ENCODE peak calls at places on chromosomes 5 and 9, in eight cellular contexts. One of them, this sample, is unnamed.

GRCh38 chr5:154466671-154467070 is 11.4 kb downstream of the HAND1 start:
- DNase-seq in mesothelial cell of epicardium: no peak
- DNase-seq in activated CD8-positive, alpha-beta T cell treated with anti-CD3 and anti-CD28 coated beads for 36 hours: no peak
- DNase-seq in type B pancreatic cell: no peak
- DNase-seq in cardiac muscle cell: no peak
- DNase-seq in endodermal cell: no peak
- DNase-seq in K562: no peak
- DNase-seq in WTC11: no peak
- DNase-seq in this sample: no peak

GRCh38 chr5:66796306-66797292 is 200.4 kb downstream of the MAST4 start:
- DNase-seq in mesothelial cell of epicardium: no peak
- DNase-seq in activated CD8-positive, alpha-beta T cell treated with anti-CD3 and anti-CD28 coated beads for 36 hours: no peak
- DNase-seq in type B pancreatic cell: no peak
- DNase-seq in cardiac muscle cell: peak; percentile 27
- DNase-seq in endodermal cell: no peak
- DNase-seq in K562: no peak
- DNase-seq in WTC11: no peak
- DNase-seq in this sample: no peak

GRCh38 chr9:127954831-127955293 is 17.2 kb upstream of the DPM2 start:
- DNase-seq in mesothelial cell of epicardium: no peak
- DNase-seq in activated CD8-positive, alpha-beta T cell treated with anti-CD3 and anti-CD28 coated beads for 36 hours: no peak
- DNase-seq in type B pancreatic cell: no peak
- DNase-seq in cardiac muscle cell: no peak
- DNase-seq in endodermal cell: no peak
- DNase-seq in K562: no peak
- DNase-seq in WTC11: no peak
- DNase-seq in this sample: no peak

GRCh38 chr9:71918419-71918818 is 7.0 kb downstream of the C9orf85 start:
- DNase-seq in mesothelial cell of epicardium: no peak
- DNase-seq in activated CD8-positive, alpha-beta T cell treated with anti-CD3 and anti-CD28 coated beads for 36 hours: no peak
- DNase-seq in type B pancreatic cell: no peak
- DNase-seq in cardiac muscle cell: no peak
- DNase-seq in endodermal cell: no peak
- DNase-seq in K562: no peak
- DNase-seq in WTC11: no peak
- DNase-seq in this sample: no peak

GRCh38 chr5:61029456-61030162 is 84.6 kb downstream of the NDUFAF2 start:
- DNase-seq in mesothelial cell of epicardium: no peak
- DNase-seq in activated CD8-positive, alpha-beta T cell treated with anti-CD3 and anti-CD28 coated beads for 36 hours: no peak
- DNase-seq in type B pancreatic cell: no peak
- DNase-seq in cardiac muscle cell: no peak
- DNase-seq in endodermal cell: no peak
- DNase-seq in K562: no peak
- DNase-seq in WTC11: no peak
- DNase-seq in this sample: no peak

GRCh38 chr5:131635755-131636479 is 888 bp upstream of the RAPGEF6 start:
- DNase-seq in mesothelial cell of epicardium: peak; percentile 67
- DNase-seq in activated CD8-positive, alpha-beta T cell treated with anti-CD3 and anti-CD28 coated beads for 36 hours: peak; percentile 17
- DNase-seq in type B pancreatic cell: no peak
- DNase-seq in cardiac muscle cell: peak; percentile 29
- DNase-seq in endodermal cell: no peak
- DNase-seq in K562: no peak
- DNase-seq in WTC11: peak; percentile 25
- DNase-seq in this sample: no peak

GRCh38 chr5:43075319-43076293 is 35.5 kb upstream of the ANXA2R start:
- DNase-seq in mesothelial cell of epicardium: no peak
- DNase-seq in activated CD8-positive, alpha-beta T cell treated with anti-CD3 and anti-CD28 coated beads for 36 hours: no peak
- DNase-seq in type B pancreatic cell: no peak
- DNase-seq in cardiac muscle cell: peak; percentile 67
- DNase-seq in endodermal cell: no peak
- DNase-seq in K562: peak; percentile 58
- DNase-seq in WTC11: no peak
- DNase-seq in this sample: no peak

GRCh38 chr9:70421272-70422180 is 7.1 kb upstream of the KLF9 start:
- DNase-seq in mesothelial cell of epicardium: no peak
- DNase-seq in activated CD8-positive, alpha-beta T cell treated with anti-CD3 and anti-CD28 coated beads for 36 hours: peak; percentile 58
- DNase-seq in type B pancreatic cell: no peak
- DNase-seq in cardiac muscle cell: peak; percentile 79
- DNase-seq in endodermal cell: no peak
- DNase-seq in K562: no peak
- DNase-seq in WTC11: no peak
- DNase-seq in this sample: no peak

GRCh38 chr9:87615547-87616148 is 110.3 kb upstream of the CTSL start:
- DNase-seq in mesothelial cell of epicardium: no peak
- DNase-seq in activated CD8-positive, alpha-beta T cell treated with anti-CD3 and anti-CD28 coated beads for 36 hours: no peak
- DNase-seq in type B pancreatic cell: no peak
- DNase-seq in cardiac muscle cell: no peak
- DNase-seq in endodermal cell: no peak
- DNase-seq in K562: no peak
- DNase-seq in WTC11: no peak
- DNase-seq in this sample: peak; percentile 50

GRCh38 chr9:76887003-76887821 is 18.7 kb downstream of the PRUNE2 start:
- DNase-seq in mesothelial cell of epicardium: no peak
- DNase-seq in activated CD8-positive, alpha-beta T cell treated with anti-CD3 and anti-CD28 coated beads for 36 hours: no peak
- DNase-seq in type B pancreatic cell: no peak
- DNase-seq in cardiac muscle cell: no peak
- DNase-seq in endodermal cell: no peak
- DNase-seq in K562: no peak
- DNase-seq in WTC11: no peak
- DNase-seq in this sample: no peak

GRCh38 chr9:97992219-97992618 is 9.1 kb downstream of the ANP32B start:
- DNase-seq in mesothelial cell of epicardium: no peak
- DNase-seq in activated CD8-positive, alpha-beta T cell treated with anti-CD3 and anti-CD28 coated beads for 36 hours: no peak
- DNase-seq in type B pancreatic cell: no peak
- DNase-seq in cardiac muscle cell: no peak
- DNase-seq in endodermal cell: no peak
- DNase-seq in K562: no peak
- DNase-seq in WTC11: no peak
- DNase-seq in this sample: no peak

GRCh38 chr9:113913426-113914195 is 37.5 kb downstream of the ZNF618 start:
- DNase-seq in mesothelial cell of epicardium: no peak
- DNase-seq in activated CD8-positive, alpha-beta T cell treated with anti-CD3 and anti-CD28 coated beads for 36 hours: no peak
- DNase-seq in type B pancreatic cell: no peak
- DNase-seq in cardiac muscle cell: peak; percentile 48
- DNase-seq in endodermal cell: no peak
- DNase-seq in K562: no peak
- DNase-seq in WTC11: no peak
- DNase-seq in this sample: peak; percentile 59

GRCh38 chr5:111584651-111585050 is 72.3 kb upstream of the STARD4 start:
- DNase-seq in mesothelial cell of epicardium: no peak
- DNase-seq in activated CD8-positive, alpha-beta T cell treated with anti-CD3 and anti-CD28 coated beads for 36 hours: peak; percentile 39
- DNase-seq in type B pancreatic cell: no peak
- DNase-seq in cardiac muscle cell: peak; percentile 70
- DNase-seq in endodermal cell: peak; percentile 61
- DNase-seq in K562: no peak
- DNase-seq in WTC11: no peak
- DNase-seq in this sample: no peak

GRCh38 chr5:59285300-59286017 is 608.1 kb downstream of the PDE4D start:
- DNase-seq in mesothelial cell of epicardium: no peak
- DNase-seq in activated CD8-positive, alpha-beta T cell treated with anti-CD3 and anti-CD28 coated beads for 36 hours: no peak
- DNase-seq in type B pancreatic cell: no peak
- DNase-seq in cardiac muscle cell: peak; percentile 16
- DNase-seq in endodermal cell: no peak
- DNase-seq in K562: no peak
- DNase-seq in WTC11: no peak
- DNase-seq in this sample: no peak

GRCh38 chr9:110971234-110971633 is 67.0 kb downstream of the LPAR1 start:
- DNase-seq in mesothelial cell of epicardium: no peak
- DNase-seq in activated CD8-positive, alpha-beta T cell treated with anti-CD3 and anti-CD28 coated beads for 36 hours: no peak
- DNase-seq in type B pancreatic cell: no peak
- DNase-seq in cardiac muscle cell: no peak
- DNase-seq in endodermal cell: no peak
- DNase-seq in K562: no peak
- DNase-seq in WTC11: no peak
- DNase-seq in this sample: no peak

GRCh38 chr5:1004598-1005361 is 3.8 kb upstream of the NKD2 start:
- DNase-seq in mesothelial cell of epicardium: peak; percentile 70
- DNase-seq in activated CD8-positive, alpha-beta T cell treated with anti-CD3 and anti-CD28 coated beads for 36 hours: peak; percentile 53
- DNase-seq in type B pancreatic cell: peak; percentile 79
- DNase-seq in cardiac muscle cell: peak; percentile 73
- DNase-seq in endodermal cell: peak; percentile 88
- DNase-seq in K562: peak; percentile 88
- DNase-seq in WTC11: peak; percentile 59
- DNase-seq in this sample: peak; percentile 66

GRCh38 chr5:4802044-4802443 is 338.1 kb upstream of the ADAMTS16 start:
- DNase-seq in mesothelial cell of epicardium: no peak
- DNase-seq in activated CD8-positive, alpha-beta T cell treated with anti-CD3 and anti-CD28 coated beads for 36 hours: no peak
- DNase-seq in type B pancreatic cell: no peak
- DNase-seq in cardiac muscle cell: no peak
- DNase-seq in endodermal cell: no peak
- DNase-seq in K562: no peak
- DNase-seq in WTC11: no peak
- DNase-seq in this sample: no peak

GRCh38 chr9:77038281-77039036 is 19.0 kb downstream of the FOXB2 start:
- DNase-seq in mesothelial cell of epicardium: no peak
- DNase-seq in activated CD8-positive, alpha-beta T cell treated with anti-CD3 and anti-CD28 coated beads for 36 hours: no peak
- DNase-seq in type B pancreatic cell: no peak
- DNase-seq in cardiac muscle cell: no peak
- DNase-seq in endodermal cell: no peak
- DNase-seq in K562: no peak
- DNase-seq in WTC11: no peak
- DNase-seq in this sample: no peak

GRCh38 chr5:139764250-139764791 is 31.3 kb upstream of the PSD2 start:
- DNase-seq in mesothelial cell of epicardium: no peak
- DNase-seq in activated CD8-positive, alpha-beta T cell treated with anti-CD3 and anti-CD28 coated beads for 36 hours: peak; percentile 51
- DNase-seq in type B pancreatic cell: no peak
- DNase-seq in cardiac muscle cell: no peak
- DNase-seq in endodermal cell: peak; percentile 81
- DNase-seq in K562: peak; percentile 46
- DNase-seq in WTC11: peak; percentile 78
- DNase-seq in this sample: no peak

GRCh38 chr9:34554211-34555001 is 31.6 kb upstream of the ENHO start:
- DNase-seq in mesothelial cell of epicardium: no peak
- DNase-seq in activated CD8-positive, alpha-beta T cell treated with anti-CD3 and anti-CD28 coated beads for 36 hours: no peak
- DNase-seq in type B pancreatic cell: no peak
- DNase-seq in cardiac muscle cell: no peak
- DNase-seq in endodermal cell: peak; percentile 77
- DNase-seq in K562: no peak
- DNase-seq in WTC11: no peak
- DNase-seq in this sample: no peak

GRCh38 chr9:95491543-95492330 is 25.0 kb downstream of the PTCH1 start:
- DNase-seq in mesothelial cell of epicardium: no peak
- DNase-seq in activated CD8-positive, alpha-beta T cell treated with anti-CD3 and anti-CD28 coated beads for 36 hours: no peak
- DNase-seq in type B pancreatic cell: no peak
- DNase-seq in cardiac muscle cell: no peak
- DNase-seq in endodermal cell: no peak
- DNase-seq in K562: no peak
- DNase-seq in WTC11: no peak
- DNase-seq in this sample: no peak

GRCh38 chr9:109143881-109144562 is 23.0 kb downstream of the FRRS1L start:
- DNase-seq in mesothelial cell of epicardium: no peak
- DNase-seq in activated CD8-positive, alpha-beta T cell treated with anti-CD3 and anti-CD28 coated beads for 36 hours: peak; percentile 45
- DNase-seq in type B pancreatic cell: no peak
- DNase-seq in cardiac muscle cell: peak; percentile 30
- DNase-seq in endodermal cell: no peak
- DNase-seq in K562: peak; percentile 72
- DNase-seq in WTC11: peak; percentile 15
- DNase-seq in this sample: no peak

GRCh38 chr9:22036866-22037626 is 27.9 kb upstream of the CDKN2B start:
- DNase-seq in mesothelial cell of epicardium: no peak
- DNase-seq in activated CD8-positive, alpha-beta T cell treated with anti-CD3 and anti-CD28 coated beads for 36 hours: no peak
- DNase-seq in type B pancreatic cell: no peak
- DNase-seq in cardiac muscle cell: peak; percentile 33
- DNase-seq in endodermal cell: no peak
- DNase-seq in K562: no peak
- DNase-seq in WTC11: no peak
- DNase-seq in this sample: no peak

GRCh38 chr5:33891731-33892418 is at the start of gene ADAMTS12:
- DNase-seq in mesothelial cell of epicardium: peak; percentile 62
- DNase-seq in activated CD8-positive, alpha-beta T cell treated with anti-CD3 and anti-CD28 coated beads for 36 hours: no peak
- DNase-seq in type B pancreatic cell: peak; percentile 84
- DNase-seq in cardiac muscle cell: peak; percentile 86
- DNase-seq in endodermal cell: peak; percentile 84
- DNase-seq in K562: peak; percentile 24
- DNase-seq in WTC11: peak; percentile 70
- DNase-seq in this sample: no peak

DNA sequence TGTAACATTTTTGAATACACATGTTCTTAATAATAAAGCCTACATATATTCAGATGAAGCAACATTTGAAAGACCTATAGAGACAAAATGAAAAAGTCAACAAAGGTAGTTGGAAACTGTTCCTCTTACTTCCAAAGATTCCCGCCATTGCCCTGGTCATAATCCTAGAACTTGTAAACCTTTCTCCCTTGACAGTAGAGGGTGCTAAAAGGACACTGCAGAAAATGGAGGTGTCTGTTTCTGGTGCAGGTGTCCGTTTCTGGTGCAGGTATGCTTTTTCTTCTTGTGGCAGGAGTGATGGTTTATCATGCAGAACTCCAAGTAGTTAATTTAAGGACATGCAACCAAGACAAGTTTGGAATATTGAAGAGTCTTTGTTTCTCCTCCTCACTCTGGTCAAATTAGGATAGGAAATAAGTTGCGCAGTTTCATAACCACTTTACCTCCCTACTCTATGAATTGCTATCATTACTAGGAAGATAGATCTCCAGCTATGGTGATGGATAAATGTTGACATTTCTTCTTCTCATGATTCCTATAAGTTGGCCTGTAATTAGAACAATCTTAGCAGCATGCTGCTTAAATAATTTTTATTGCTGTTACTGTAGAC is 56.0 kb upstream of the FAM174A start:
- DNase-seq in mesothelial cell of epicardium: no peak
- DNase-seq in activated CD8-positive, alpha-beta T cell treated with anti-CD3 and anti-CD28 coated beads for 36 hours: no peak
- DNase-seq in type B pancreatic cell: no peak
- DNase-seq in cardiac muscle cell: peak; percentile 11
- DNase-seq in endodermal cell: peak; percentile 49
- DNase-seq in K562: no peak
- DNase-seq in WTC11: no peak
- DNase-seq in this sample: no peak
- TF ChIP-seq CTCF in mesothelial cell of epicardium: no peak
- TF ChIP-seq CTCF in activated CD8-positive, alpha-beta T cell treated with anti-CD3 and anti-CD28 coated beads for 36 hours: no peak
- TF ChIP-seq CTCF in type B pancreatic cell: peak; percentile 59
- TF ChIP-seq CTCF in cardiac muscle cell: peak; percentile 41
- TF ChIP-seq CTCF in endodermal cell: peak; percentile 78
- TF ChIP-seq CTCF in K562: peak; percentile 25
- TF ChIP-seq CTCF in WTC11: no peak
- TF ChIP-seq CTCF in this sample: no peak

GRCh38 chr9:121267689-121268597 is at the start of gene GSN:
- DNase-seq in mesothelial cell of epicardium: peak; percentile 74
- DNase-seq in activated CD8-positive, alpha-beta T cell treated with anti-CD3 and anti-CD28 coated beads for 36 hours: peak; percentile 56
- DNase-seq in type B pancreatic cell: no peak
- DNase-seq in cardiac muscle cell: peak; percentile 68
- DNase-seq in endodermal cell: peak; percentile 93
- DNase-seq in K562: peak; percentile 96
- DNase-seq in WTC11: peak; percentile 84
- DNase-seq in this sample: peak; percentile 88
- TF ChIP-seq CTCF in mesothelial cell of epicardium: no peak
- TF ChIP-seq CTCF in activated CD8-positive, alpha-beta T cell treated with anti-CD3 and anti-CD28 coated beads for 36 hours: no peak
- TF ChIP-seq CTCF in type B pancreatic cell: peak; percentile 21
- TF ChIP-seq CTCF in cardiac muscle cell: peak; percentile 17
- TF ChIP-seq CTCF in endodermal cell: peak; percentile 34
- TF ChIP-seq CTCF in K562: peak; percentile 2
- TF ChIP-seq CTCF in WTC11: no peak
- TF ChIP-seq CTCF in this sample: no peak

GRCh38 chr9:13860926-13861325 is 453.0 kb downstream of the NFIB start:
- DNase-seq in mesothelial cell of epicardium: no peak
- DNase-seq in activated CD8-positive, alpha-beta T cell treated with anti-CD3 and anti-CD28 coated beads for 36 hours: no peak
- DNase-seq in type B pancreatic cell: no peak
- DNase-seq in cardiac muscle cell: peak; percentile 33
- DNase-seq in endodermal cell: no peak
- DNase-seq in K562: no peak
- DNase-seq in WTC11: no peak
- DNase-seq in this sample: no peak
- TF ChIP-seq CTCF in mesothelial cell of epicardium: no peak
- TF ChIP-seq CTCF in activated CD8-positive, alpha-beta T cell treated with anti-CD3 and anti-CD28 coated beads for 36 hours: no peak
- TF ChIP-seq CTCF in type B pancreatic cell: no peak
- TF ChIP-seq CTCF in cardiac muscle cell: no peak
- TF ChIP-seq CTCF in endodermal cell: no peak
- TF ChIP-seq CTCF in K562: no peak
- TF ChIP-seq CTCF in WTC11: no peak
- TF ChIP-seq CTCF in this sample: no peak

GRCh38 chr5:178404987-178405386 is 172.4 kb upstream of the PHYKPL start:
- DNase-seq in mesothelial cell of epicardium: no peak
- DNase-seq in activated CD8-positive, alpha-beta T cell treated with anti-CD3 and anti-CD28 coated beads for 36 hours: no peak
- DNase-seq in type B pancreatic cell: no peak
- DNase-seq in cardiac muscle cell: no peak
- DNase-seq in endodermal cell: peak; percentile 27
- DNase-seq in K562: no peak
- DNase-seq in WTC11: no peak
- DNase-seq in this sample: no peak
- TF ChIP-seq CTCF in mesothelial cell of epicardium: no peak
- TF ChIP-seq CTCF in activated CD8-positive, alpha-beta T cell treated with anti-CD3 and anti-CD28 coated beads for 36 hours: no peak
- TF ChIP-seq CTCF in type B pancreatic cell: no peak
- TF ChIP-seq CTCF in cardiac muscle cell: no peak
- TF ChIP-seq CTCF in endodermal cell: no peak
- TF ChIP-seq CTCF in K562: no peak
- TF ChIP-seq CTCF in WTC11: no peak
- TF ChIP-seq CTCF in this sample: no peak